ENCODE peak calls at places on chromosomes 5 and 9, in six cellular contexts. One of them, this sample, is unnamed.

GRCh38 chr9:134333874-134334581 is 7.8 kb downstream of the RXRA start:
- DNase-seq in CD8-positive, alpha-beta memory T cell: no peak
- DNase-seq in brain microvascular endothelial cell: no peak
- DNase-seq in trophoblast cell: no peak
- DNase-seq in stomach: no peak
- DNase-seq in ovary: no peak
- DNase-seq in this sample: no peak

GRCh38 chr5:80275347-80275746 is 19.5 kb upstream of the SERINC5 start:
- DNase-seq in trophoblast cell: peak; percentile 7
- DNase-seq in ovary: no peak
- DNase-seq in stomach: no peak
- DNase-seq in brain microvascular endothelial cell: no peak
- DNase-seq in CD8-positive, alpha-beta memory T cell: no peak
- DNase-seq in this sample: no peak

GRCh38 chr5:112689510-112689909 is 48.2 kb upstream of the APC start:
- DNase-seq in ovary: no peak
- DNase-seq in brain microvascular endothelial cell: no peak
- DNase-seq in stomach: no peak
- DNase-seq in trophoblast cell: no peak
- DNase-seq in CD8-positive, alpha-beta memory T cell: no peak
- DNase-seq in this sample: no peak

GRCh38 chr5:136236479-136237083 is 43.6 kb upstream of the SMIM32 start:
- DNase-seq in CD8-positive, alpha-beta memory T cell: no peak
- DNase-seq in ovary: no peak
- DNase-seq in trophoblast cell: no peak
- DNase-seq in stomach: no peak
- DNase-seq in brain microvascular endothelial cell: no peak
- DNase-seq in this sample: no peak

GRCh38 chr9:19918630-19919029 is 129.8 kb upstream of the SLC24A2 start:
- DNase-seq in brain microvascular endothelial cell: no peak
- DNase-seq in CD8-positive, alpha-beta memory T cell: no peak
- DNase-seq in stomach: no peak
- DNase-seq in ovary: no peak
- DNase-seq in trophoblast cell: no peak
- DNase-seq in this sample: no peak

GRCh38 chr5:1195916-1196315 is 5.5 kb upstream of the SLC6A19 start:
- DNase-seq in brain microvascular endothelial cell: no peak
- DNase-seq in stomach: no peak
- DNase-seq in trophoblast cell: no peak
- DNase-seq in ovary: no peak
- DNase-seq in CD8-positive, alpha-beta memory T cell: no peak
- DNase-seq in this sample: no peak

GRCh38 chr9:88678008-88678407 is 143.0 kb downstream of the NXNL2 start:
- DNase-seq in trophoblast cell: no peak
- DNase-seq in ovary: no peak
- DNase-seq in brain microvascular endothelial cell: no peak
- DNase-seq in stomach: no peak
- DNase-seq in CD8-positive, alpha-beta memory T cell: no peak
- DNase-seq in this sample: no peak

GRCh38 chr5:118007262-118007661 is 981.1 kb downstream of the DTWD2 start:
- DNase-seq in ovary: no peak
- DNase-seq in CD8-positive, alpha-beta memory T cell: no peak
- DNase-seq in stomach: no peak
- DNase-seq in trophoblast cell: no peak
- DNase-seq in brain microvascular endothelial cell: no peak
- DNase-seq in this sample: no peak

GRCh38 chr5:132747064-132747692 is at the start of gene CCNI2:
- DNase-seq in brain microvascular endothelial cell: no peak
- DNase-seq in ovary: no peak
- DNase-seq in trophoblast cell: peak; percentile 82
- DNase-seq in stomach: peak; percentile 66
- DNase-seq in CD8-positive, alpha-beta memory T cell: peak; percentile 63
- DNase-seq in this sample: peak; percentile 75

GRCh38 chr5:79774171-79774854 is 84.7 kb downstream of the CMYA5 start:
- DNase-seq in CD8-positive, alpha-beta memory T cell: no peak
- DNase-seq in trophoblast cell: peak; percentile 48
- DNase-seq in ovary: no peak
- DNase-seq in brain microvascular endothelial cell: no peak
- DNase-seq in stomach: no peak
- DNase-seq in this sample: no peak

GRCh38 chr5:169258372-169259000 is 42.5 kb downstream of the SLIT3 start:
- DNase-seq in brain microvascular endothelial cell: no peak
- DNase-seq in stomach: no peak
- DNase-seq in trophoblast cell: peak; percentile 66
- DNase-seq in CD8-positive, alpha-beta memory T cell: no peak
- DNase-seq in ovary: no peak
- DNase-seq in this sample: no peak

GRCh38 chr9:130950039-130950311 is 10.9 kb upstream of the FIBCD1 start:
- DNase-seq in ovary: no peak
- DNase-seq in brain microvascular endothelial cell: no peak
- DNase-seq in CD8-positive, alpha-beta memory T cell: no peak
- DNase-seq in trophoblast cell: no peak
- DNase-seq in stomach: no peak
- DNase-seq in this sample: no peak

GRCh38 chr5:76329346-76329745 is 73.7 kb upstream of the IQGAP2 start:
- DNase-seq in stomach: no peak
- DNase-seq in brain microvascular endothelial cell: no peak
- DNase-seq in CD8-positive, alpha-beta memory T cell: no peak
- DNase-seq in trophoblast cell: no peak
- DNase-seq in ovary: no peak
- DNase-seq in this sample: no peak

GRCh38 chr9:129630967-129631672 is 5.2 kb downstream of the NTMT1 start:
- DNase-seq in brain microvascular endothelial cell: peak; percentile 43
- DNase-seq in trophoblast cell: peak; percentile 63
- DNase-seq in stomach: no peak
- DNase-seq in ovary: no peak
- DNase-seq in CD8-positive, alpha-beta memory T cell: no peak
- DNase-seq in this sample: no peak

GRCh38 chr5:153780876-153781275 is 257.8 kb downstream of the FAM114A2 start:
- DNase-seq in CD8-positive, alpha-beta memory T cell: no peak
- DNase-seq in trophoblast cell: no peak
- DNase-seq in ovary: no peak
- DNase-seq in stomach: no peak
- DNase-seq in brain microvascular endothelial cell: no peak
- DNase-seq in this sample: no peak

GRCh38 chr5:133730866-133731265 is 118.5 kb upstream of the FSTL4 start:
- DNase-seq in ovary: no peak
- DNase-seq in stomach: no peak
- DNase-seq in brain microvascular endothelial cell: no peak
- DNase-seq in CD8-positive, alpha-beta memory T cell: no peak
- DNase-seq in trophoblast cell: no peak
- DNase-seq in this sample: no peak

GRCh38 chr9:132754236-132754635 is 84.0 kb downstream of the GTF3C4 start:
- DNase-seq in brain microvascular endothelial cell: no peak
- DNase-seq in trophoblast cell: no peak
- DNase-seq in stomach: no peak
- DNase-seq in CD8-positive, alpha-beta memory T cell: no peak
- DNase-seq in ovary: no peak
- DNase-seq in this sample: peak; percentile 10

GRCh38 chr5:74384851-74385250 is 255.7 kb downstream of the ENC1 start:
- DNase-seq in brain microvascular endothelial cell: no peak
- DNase-seq in stomach: no peak
- DNase-seq in CD8-positive, alpha-beta memory T cell: no peak
- DNase-seq in ovary: no peak
- DNase-seq in trophoblast cell: no peak
- DNase-seq in this sample: no peak

GRCh38 chr5:172669808-172670402 is 28.8 kb downstream of the NEURL1B start:
- DNase-seq in CD8-positive, alpha-beta memory T cell: no peak
- DNase-seq in brain microvascular endothelial cell: no peak
- DNase-seq in trophoblast cell: no peak
- DNase-seq in stomach: no peak
- DNase-seq in ovary: peak; percentile 36
- DNase-seq in this sample: peak; percentile 55

GRCh38 chr5:172665049-172665541 is 24.0 kb downstream of the NEURL1B start:
- DNase-seq in ovary: peak; percentile 28
- DNase-seq in stomach: no peak
- DNase-seq in CD8-positive, alpha-beta memory T cell: no peak
- DNase-seq in trophoblast cell: no peak
- DNase-seq in brain microvascular endothelial cell: no peak
- DNase-seq in this sample: peak; percentile 53

GRCh38 chr5:172666251-172666650 is 25.2 kb downstream of the NEURL1B start:
- DNase-seq in ovary: peak; percentile 34
- DNase-seq in trophoblast cell: peak; percentile 86
- DNase-seq in brain microvascular endothelial cell: no peak
- DNase-seq in stomach: no peak
- DNase-seq in CD8-positive, alpha-beta memory T cell: no peak
- DNase-seq in this sample: no peak

GRCh38 chr5:172670444-172670843 is 29.4 kb downstream of the NEURL1B start:
- DNase-seq in trophoblast cell: no peak
- DNase-seq in CD8-positive, alpha-beta memory T cell: no peak
- DNase-seq in stomach: no peak
- DNase-seq in ovary: no peak
- DNase-seq in brain microvascular endothelial cell: no peak
- DNase-seq in this sample: no peak

DNA sequence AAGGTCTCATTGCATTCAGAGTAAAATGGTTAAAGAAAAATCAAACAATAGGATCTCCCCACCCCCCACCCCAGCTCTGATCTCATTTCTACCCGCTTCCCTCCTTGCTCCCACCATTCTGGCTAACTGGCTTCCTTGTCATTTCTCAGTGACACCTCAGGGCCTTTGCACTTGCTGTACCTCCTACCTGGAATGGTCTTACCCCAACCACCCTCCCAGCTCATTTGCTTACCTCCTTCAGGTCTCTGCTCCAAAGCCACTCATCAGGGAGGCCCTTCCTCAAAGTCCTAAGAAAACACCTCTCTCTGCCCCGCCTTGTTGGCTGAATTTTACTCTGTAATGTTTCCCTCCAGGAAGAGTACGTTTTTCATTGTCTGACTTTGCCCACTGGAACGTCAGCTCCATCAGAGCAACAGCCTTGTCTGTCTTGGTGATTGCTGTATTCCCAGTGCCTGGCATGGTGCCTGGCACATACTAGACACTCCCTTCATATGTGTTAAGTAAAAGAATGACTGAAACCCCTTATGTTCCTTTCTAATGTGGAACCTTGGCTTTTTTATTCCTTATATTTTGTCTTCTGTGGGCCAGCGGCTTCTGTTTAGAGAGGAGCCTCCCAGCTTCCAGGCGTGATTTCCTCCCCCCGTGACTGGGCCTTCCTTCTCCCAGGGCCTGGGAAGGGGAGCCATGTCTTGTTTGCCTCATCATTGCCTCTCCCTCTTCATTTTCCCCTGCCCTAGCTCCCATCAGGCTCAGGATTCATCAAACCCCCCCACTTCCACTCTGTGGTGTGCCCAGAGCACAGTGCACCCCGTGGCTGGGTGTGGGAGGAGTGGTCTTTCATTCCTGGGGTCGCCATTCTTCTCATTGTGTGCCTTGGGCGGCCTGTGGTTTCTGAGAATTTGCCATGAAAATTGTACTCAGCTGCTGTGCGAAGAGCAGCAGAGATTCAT is 27.0 kb downstream of the NEURL1B start:
- DNase-seq in CD8-positive, alpha-beta memory T cell: no peak
- DNase-seq in brain microvascular endothelial cell: no peak
- DNase-seq in stomach: no peak
- DNase-seq in trophoblast cell: no peak
- DNase-seq in ovary: peak; percentile 34
- DNase-seq in this sample: peak; percentile 21
- H3K27ac ChIP-seq in CD8-positive, alpha-beta memory T cell: no peak overlapping the region
- H3K27ac ChIP-seq in brain microvascular endothelial cell: no peak overlapping the region
- H3K27ac ChIP-seq in stomach: peak overlapping the region; percentile 31
- H3K27ac ChIP-seq in trophoblast cell: no peak overlapping the region
- H3K27ac ChIP-seq in ovary: no peak overlapping the region
- H3K27ac ChIP-seq in this sample: peak overlapping the region; percentile 31

DNA sequence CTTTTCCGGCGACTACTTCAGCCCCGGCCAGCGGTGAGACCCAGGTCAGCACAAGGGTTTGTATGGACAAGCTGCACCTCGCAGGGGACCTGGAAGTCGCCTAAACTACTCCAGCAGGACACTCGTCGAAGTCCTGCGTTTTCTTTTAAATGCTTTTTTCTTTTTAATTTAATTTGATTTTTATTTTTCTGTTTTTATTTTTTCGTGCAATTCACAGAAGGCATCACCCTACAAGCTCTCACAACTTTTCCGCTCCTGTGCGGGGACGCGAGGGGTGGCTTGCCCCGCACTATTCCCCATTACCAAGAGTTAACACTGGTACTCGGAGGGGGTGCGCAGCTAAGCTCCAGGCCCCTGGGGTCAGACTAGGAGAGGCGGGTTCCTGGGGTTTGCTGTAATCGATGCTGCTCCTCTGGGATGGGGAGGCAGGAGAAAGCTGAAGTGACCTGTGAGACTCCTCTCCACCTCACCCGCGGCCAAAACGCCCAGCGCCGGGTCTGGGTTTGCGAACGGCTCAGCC is 1.3 kb downstream of the EDIL3 start:
- DNase-seq in stomach: no peak
- DNase-seq in trophoblast cell: no peak
- DNase-seq in ovary: peak; percentile 31
- DNase-seq in brain microvascular endothelial cell: no peak
- DNase-seq in CD8-positive, alpha-beta memory T cell: no peak
- DNase-seq in this sample: peak; percentile 62
- H3K4me3 ChIP-seq in stomach: peak overlapping the region; percentile 57
- H3K4me3 ChIP-seq in trophoblast cell: peak overlapping the region; percentile 84
- H3K4me3 ChIP-seq in ovary: peak overlapping the region; percentile 57
- H3K4me3 ChIP-seq in brain microvascular endothelial cell: peak overlapping the region; percentile 92
- H3K4me3 ChIP-seq in CD8-positive, alpha-beta memory T cell: no peak overlapping the region
- H3K4me3 ChIP-seq in this sample: peak overlapping the region; percentile 57

GRCh38 chr5:14216372-14216771 is 73.2 kb downstream of the TRIO start:
- DNase-seq in brain microvascular endothelial cell: no peak
- DNase-seq in ovary: no peak
- DNase-seq in trophoblast cell: peak; percentile 49
- DNase-seq in CD8-positive, alpha-beta memory T cell: no peak
- DNase-seq in stomach: no peak
- DNase-seq in this sample: no peak
- H3K27ac ChIP-seq in brain microvascular endothelial cell: peak overlapping the region; percentile 28
- H3K27ac ChIP-seq in ovary: no peak overlapping the region
- H3K27ac ChIP-seq in trophoblast cell: peak overlapping the region; percentile 41
- H3K27ac ChIP-seq in CD8-positive, alpha-beta memory T cell: no peak overlapping the region
- H3K27ac ChIP-seq in stomach: no peak overlapping the region
- H3K27ac ChIP-seq in this sample: peak overlapping the region; percentile 37

GRCh38 chr9:126420643-126421564 is 94.3 kb downstream of the MVB12B start:
- DNase-seq in ovary: no peak
- DNase-seq in trophoblast cell: no peak
- DNase-seq in stomach: no peak
- DNase-seq in CD8-positive, alpha-beta memory T cell: no peak
- DNase-seq in brain microvascular endothelial cell: peak; percentile 12
- DNase-seq in this sample: no peak

GRCh38 chr9:126423709-126424185 is 97.1 kb downstream of the MVB12B start:
- DNase-seq in trophoblast cell: no peak
- DNase-seq in brain microvascular endothelial cell: no peak
- DNase-seq in ovary: no peak
- DNase-seq in CD8-positive, alpha-beta memory T cell: no peak
- DNase-seq in stomach: no peak
- DNase-seq in this sample: no peak

GRCh38 chr9:126423022-126423708 is 96.5 kb downstream of the MVB12B start:
- DNase-seq in trophoblast cell: no peak
- DNase-seq in stomach: no peak
- DNase-seq in brain microvascular endothelial cell: no peak
- DNase-seq in ovary: no peak
- DNase-seq in CD8-positive, alpha-beta memory T cell: no peak
- DNase-seq in this sample: no peak

GRCh38 chr9:126420148-126420547 is 93.5 kb downstream of the MVB12B start:
- DNase-seq in stomach: no peak
- DNase-seq in ovary: no peak
- DNase-seq in brain microvascular endothelial cell: no peak
- DNase-seq in trophoblast cell: no peak
- DNase-seq in CD8-positive, alpha-beta memory T cell: no peak
- DNase-seq in this sample: no peak

GRCh38 chr9:126421567-126422428 is 95.2 kb downstream of the MVB12B start:
- DNase-seq in ovary: no peak
- DNase-seq in brain microvascular endothelial cell: no peak
- DNase-seq in CD8-positive, alpha-beta memory T cell: no peak
- DNase-seq in stomach: no peak
- DNase-seq in trophoblast cell: no peak
- DNase-seq in this sample: no peak
- H3K4me3 ChIP-seq in ovary: no peak overlapping the region
- H3K4me3 ChIP-seq in brain microvascular endothelial cell: no peak overlapping the region
- H3K4me3 ChIP-seq in CD8-positive, alpha-beta memory T cell: no peak overlapping the region
- H3K4me3 ChIP-seq in stomach: no peak overlapping the region
- H3K4me3 ChIP-seq in trophoblast cell: no peak overlapping the region
- H3K4me3 ChIP-seq in this sample: no peak overlapping the region

GRCh38 chr9:83440641-83441040 is 97.6 kb downstream of the FRMD3 start:
- DNase-seq in stomach: peak; percentile 49
- DNase-seq in CD8-positive, alpha-beta memory T cell: no peak
- DNase-seq in trophoblast cell: peak; percentile 92
- DNase-seq in brain microvascular endothelial cell: no peak
- DNase-seq in ovary: no peak
- DNase-seq in this sample: no peak
- H3K27ac ChIP-seq in stomach: peak overlapping the region; percentile 47
- H3K27ac ChIP-seq in CD8-positive, alpha-beta memory T cell: no peak overlapping the region
- H3K27ac ChIP-seq in trophoblast cell: no peak overlapping the region
- H3K27ac ChIP-seq in brain microvascular endothelial cell: no peak overlapping the region
- H3K27ac ChIP-seq in ovary: no peak overlapping the region
- H3K27ac ChIP-seq in this sample: no peak overlapping the region

This sample was measured in upper lobe of right lung.